ENCODE peak calls at places on chromosome 10, in five cellular contexts. W is GM12878, V is GM12892, T is HepG2, K is SK-N-SH. C is an unnamed sample.

GRCh38 chr10:61314273-61314672 is 138.9 kb downstream of the TMEM26 start:
- DNase-seq in W (no peak), V (no peak), T (no peak), K (no peak), C (no peak)

GRCh38 chr10:31876616-31877352 is 51.8 kb downstream of the ARHGAP12 start:
- DNase-seq in W (peak; percentile 34), V (no peak), T (no peak), K (no peak), C (no peak)

GRCh38 chr10:121734517-121735137 is 136.4 kb upstream of the FGFR2 start:
- DNase-seq in W (no peak), V (no peak), T (peak; percentile 28), K (peak; percentile 70), C (peak; percentile 28)

GRCh38 chr10:72540193-72540807 is 85.6 kb downstream of the MICU1 start:
- DNase-seq in W (no peak), V (no peak), T (no peak), K (no peak), C (no peak)

GRCh38 chr10:31622993-31623392 is 304.0 kb downstream of the ZEB1 start:
- DNase-seq in W (no peak), V (no peak), T (no peak), K (no peak), C (no peak)

GRCh38 chr10:59894114-59894513 is 12.2 kb downstream of the CCDC6 start:
- DNase-seq in W (no peak), V (no peak), T (no peak), K (no peak), C (no peak)

GRCh38 chr10:36534471-36535002 is 590.9 kb upstream of the ANKRD30A start:
- DNase-seq in W (no peak), V (no peak), T (no peak), K (no peak), C (peak; percentile 25)

GRCh38 chr10:102710604-102711003 is 3.6 kb downstream of the ARL3 start:
- DNase-seq in W (no peak), V (no peak), T (peak; percentile 67), K (no peak), C (no peak)

GRCh38 chr10:47127188-47127587 is 172.8 kb upstream of the GDF10 start:
- DNase-seq in W (no peak), V (no peak), T (no peak), K (no peak), C (no peak)

GRCh38 chr10:21950566-21950965 is 53.0 kb downstream of the DNAJC1 start:
- DNase-seq in W (no peak), V (no peak), T (no peak), K (no peak), C (no peak)

GRCh38 chr10:103884681-103885139 is 29.3 kb upstream of the SH3PXD2A start:
- DNase-seq in W (no peak), V (peak; percentile 32), T (peak; percentile 53), K (peak; percentile 68), C (peak; percentile 27)

GRCh38 chr10:44054046-44054445 is 330.9 kb downstream of the CXCL12 start:
- DNase-seq in W (no peak), V (no peak), T (no peak), K (no peak), C (no peak)

GRCh38 chr10:17453377-17454091 is 861 bp downstream of the ST8SIA6 start:
- DNase-seq in W (no peak), V (peak; percentile 14), T (no peak), K (peak; percentile 68), C (no peak)

GRCh38 chr10:59971915-59972314 is 65.6 kb upstream of the CCDC6 start:
- DNase-seq in W (no peak), V (no peak), T (peak; percentile 93), K (peak; percentile 16), C (no peak)

GRCh38 chr10:28530751-28531150 is 2.2 kb upstream of the WAC start:
- DNase-seq in W (no peak), V (no peak), T (peak; percentile 20), K (no peak), C (no peak)

GRCh38 chr10:124547651-124548168 is 86.1 kb downstream of the LHPP start:
- DNase-seq in W (no peak), V (no peak), T (peak; percentile 25), K (peak; percentile 67), C (no peak)

GRCh38 chr10:119268871-119269506 is 61.6 kb downstream of the GRK5 start:
- DNase-seq in W (peak; percentile 78), V (peak; percentile 65), T (no peak), K (no peak), C (peak; percentile 58)

GRCh38 chr10:30784896-30785605 is 155.5 kb upstream of the LYZL2 start:
- DNase-seq in W (no peak), V (no peak), T (no peak), K (peak; percentile 91), C (peak; percentile 49)

GRCh38 chr10:30392564-30392990 is 41.4 kb upstream of the MAP3K8 start:
- DNase-seq in W (peak; percentile 31), V (peak; percentile 76), T (peak; percentile 59), K (peak; percentile 89), C (peak; percentile 80)

GRCh38 chr10:122845783-122846332 is at the start of gene CUZD1:
- DNase-seq in W (no peak), V (no peak), T (no peak), K (no peak), C (no peak)

GRCh38 chr10:117131390-117132327 is 6.4 kb downstream of the VAX1 start:
- DNase-seq in W (no peak), V (no peak), T (no peak), K (peak; percentile 41), C (no peak)
- TF ChIP-seq TAF1 in W (no peak), V (no peak), T (no peak), K (no peak), C (no peak)

DNA sequence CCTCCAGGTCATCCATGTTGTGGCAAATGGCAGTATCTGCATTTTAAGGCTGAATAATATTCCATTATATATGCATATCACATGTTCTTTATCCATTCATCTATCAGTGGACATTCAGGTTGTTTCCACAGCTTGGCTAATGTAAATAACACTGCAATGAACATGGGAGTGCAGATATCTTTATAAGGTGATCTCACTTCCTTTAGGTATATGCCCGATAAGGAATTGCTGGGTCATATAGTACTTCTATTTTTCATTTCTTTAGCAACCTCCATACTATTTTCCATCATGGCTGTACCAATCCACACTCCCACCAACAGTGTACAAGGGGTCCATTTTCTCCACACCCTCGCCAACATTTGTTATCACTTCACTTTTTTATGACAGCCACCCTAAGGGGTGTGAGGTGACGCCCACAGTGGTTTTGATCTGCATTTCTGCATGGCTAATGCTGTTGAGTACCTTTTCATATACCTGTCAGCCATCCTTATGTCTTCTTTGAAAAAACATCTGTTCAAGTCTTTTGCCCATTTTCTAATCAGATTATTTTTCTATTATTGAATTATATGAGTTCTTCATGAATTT is 18.9 kb downstream of the ABI1 start:
- DNase-seq in W (no peak), V (no peak), T (no peak), K (no peak), C (no peak)
- TF ChIP-seq TAF1 in W (no peak), V (no peak), T (no peak), K (no peak), C (no peak)

DNA sequence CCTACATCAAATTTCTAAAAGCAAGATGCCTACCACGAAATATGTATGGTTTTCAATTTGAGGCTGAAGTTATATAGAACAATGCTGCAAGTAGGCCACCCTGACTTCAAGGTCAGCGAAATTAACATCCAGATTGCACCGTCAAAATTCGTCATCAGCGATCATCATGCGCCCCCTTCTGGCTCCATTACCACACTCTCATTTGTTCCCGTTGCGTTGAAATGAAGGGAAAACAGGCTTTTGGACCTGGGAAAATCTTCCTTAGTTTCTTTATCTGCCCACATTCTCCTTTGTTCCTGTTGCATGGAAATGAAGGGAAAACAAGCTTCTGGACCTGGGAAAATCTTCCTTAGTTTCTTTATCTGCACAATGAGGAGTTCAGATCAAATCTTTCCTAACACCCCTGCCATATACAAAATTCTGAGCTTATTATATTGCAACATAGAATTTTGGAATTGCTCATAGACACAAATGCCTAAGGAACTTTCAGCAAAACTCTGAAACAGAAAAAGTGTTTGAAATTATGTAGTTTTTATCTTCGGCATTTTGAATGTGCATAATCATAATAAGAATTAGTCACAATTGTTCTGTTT is 98.2 kb upstream of the PRKCQ start:
- DNase-seq in W (no peak), V (no peak), T (peak; percentile 22), K (peak; percentile 48), C (no peak)
- TF ChIP-seq TAF1 in W (no peak), V (no peak), T (no peak), K (no peak), C (no peak)

GRCh38 chr10:125691160-125691981 is 8.4 kb upstream of the TEX36 start:
- DNase-seq in W (no peak), V (no peak), T (no peak), K (no peak), C (no peak)

GRCh38 chr10:125689955-125690569 is 7.1 kb upstream of the TEX36 start:
- DNase-seq in W (no peak), V (no peak), T (no peak), K (no peak), C (no peak)

GRCh38 chr10:125692932-125693847 is 10.2 kb upstream of the TEX36 start:
- DNase-seq in W (no peak), V (no peak), T (no peak), K (no peak), C (no peak)

GRCh38 chr10:125694874-125695273 is 11.9 kb upstream of the TEX36 start:
- DNase-seq in W (no peak), V (no peak), T (no peak), K (no peak), C (no peak)

GRCh38 chr10:125692246-125692931 is 9.4 kb upstream of the TEX36 start:
- DNase-seq in W (no peak), V (no peak), T (no peak), K (no peak), C (no peak)
- TF ChIP-seq TAF1 in W (no peak), V (no peak), T (no peak), K (no peak), C (no peak)

GRCh38 chr10:75428434-75429158 is 2.8 kb upstream of the LRMDA start:
- DNase-seq in W (peak; percentile 16), V (no peak), T (no peak), K (no peak), C (no peak)
- TF ChIP-seq TAF1 in W (no peak), V (no peak), T (no peak), K (no peak), C (no peak)

DNA sequence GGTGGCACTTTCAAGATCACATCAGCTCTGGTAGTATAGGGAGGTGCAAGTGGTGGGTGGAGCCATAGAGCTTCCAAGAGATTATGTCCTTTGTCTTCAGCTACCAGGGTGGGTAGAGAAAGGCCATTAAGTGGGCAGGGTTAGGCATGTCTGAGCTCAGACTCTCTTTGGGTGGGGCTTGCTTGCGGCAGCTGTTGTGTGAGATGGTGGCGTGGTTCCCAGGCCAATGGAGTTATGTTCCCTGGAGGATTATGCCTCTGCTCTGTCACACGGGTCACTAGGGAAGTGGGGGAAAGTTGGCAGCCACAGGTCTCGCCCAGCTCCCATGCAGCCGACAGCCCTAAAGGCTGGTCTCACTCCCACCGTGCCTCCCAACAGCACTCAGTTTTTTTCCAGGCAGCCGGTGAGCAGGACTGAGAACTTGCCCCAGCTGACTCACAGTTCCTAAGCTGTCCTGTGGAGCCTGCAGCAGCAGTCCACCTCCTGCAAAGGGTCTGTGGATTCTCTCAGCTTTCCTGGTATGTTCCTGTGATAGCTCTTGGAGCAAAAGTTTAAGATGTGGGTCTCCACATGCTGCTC is 459.0 kb downstream of the SH2D4B start:
- DNase-seq in W (no peak), V (no peak), T (no peak), K (no peak), C (no peak)
- TF ChIP-seq TAF1 in W (no peak), V (no peak), T (no peak), K (no peak), C (no peak)

C was measured in GM12891.